ENCODE peak calls at places on chromosome 17, in eight cellular contexts. One of them, this sample, is unnamed.

GRCh38 chr17:40530988-40531971 is 29.9 kb upstream of the TNS4 start:
- DNase-seq in BJ: no peak
- DNase-seq in WTC11: peak
- DNase-seq in CD8-positive, alpha-beta T cell: peak
- DNase-seq in GM23338: no peak
- DNase-seq in MCF 10A: no peak
- DNase-seq in prostate gland: no peak
- DNase-seq in Peyer's patch: peak
- DNase-seq in this sample: no peak

GRCh38 chr17:49987681-49988441 is 7.2 kb downstream of the DLX3 start:
- DNase-seq in BJ: no peak
- DNase-seq in WTC11: no peak
- DNase-seq in CD8-positive, alpha-beta T cell: no peak
- DNase-seq in GM23338: peak
- DNase-seq in MCF 10A: peak
- DNase-seq in prostate gland: peak
- DNase-seq in Peyer's patch: peak
- DNase-seq in this sample: no peak

GRCh38 chr17:58316260-58316960 is 12.2 kb downstream of the TSPOAP1 start:
- DNase-seq in BJ: no peak
- DNase-seq in WTC11: no peak
- DNase-seq in CD8-positive, alpha-beta T cell: no peak
- DNase-seq in GM23338: no peak
- DNase-seq in MCF 10A: no peak
- DNase-seq in prostate gland: no peak
- DNase-seq in Peyer's patch: peak
- DNase-seq in this sample: no peak

GRCh38 chr17:7240375-7240774 is 1.1 kb upstream of the PHF23 start:
- DNase-seq in BJ: no peak
- DNase-seq in WTC11: no peak
- DNase-seq in CD8-positive, alpha-beta T cell: no peak
- DNase-seq in GM23338: no peak
- DNase-seq in MCF 10A: no peak
- DNase-seq in prostate gland: no peak
- DNase-seq in Peyer's patch: no peak
- DNase-seq in this sample: no peak

GRCh38 chr17:77546772-77547201 is 406.0 kb downstream of the SEC14L1 start:
- DNase-seq in BJ: no peak
- DNase-seq in WTC11: peak
- DNase-seq in CD8-positive, alpha-beta T cell: no peak
- DNase-seq in GM23338: peak
- DNase-seq in MCF 10A: no peak
- DNase-seq in prostate gland: no peak
- DNase-seq in Peyer's patch: no peak
- DNase-seq in this sample: no peak

GRCh38 chr17:79803997-79804855 is 7.3 kb upstream of the CBX8 start:
- DNase-seq in BJ: no peak
- DNase-seq in WTC11: peak
- DNase-seq in CD8-positive, alpha-beta T cell: no peak
- DNase-seq in GM23338: peak
- DNase-seq in MCF 10A: peak
- DNase-seq in prostate gland: no peak
- DNase-seq in Peyer's patch: peak
- DNase-seq in this sample: peak

GRCh38 chr17:61981323-61981722 is 53.5 kb upstream of the INTS2 start:
- DNase-seq in BJ: no peak
- DNase-seq in WTC11: no peak
- DNase-seq in CD8-positive, alpha-beta T cell: no peak
- DNase-seq in GM23338: no peak
- DNase-seq in MCF 10A: no peak
- DNase-seq in prostate gland: no peak
- DNase-seq in Peyer's patch: no peak
- DNase-seq in this sample: no peak

GRCh38 chr17:5931611-5932010 is 138.6 kb upstream of the WSCD1 start:
- DNase-seq in BJ: no peak
- DNase-seq in WTC11: no peak
- DNase-seq in CD8-positive, alpha-beta T cell: no peak
- DNase-seq in GM23338: no peak
- DNase-seq in MCF 10A: no peak
- DNase-seq in prostate gland: no peak
- DNase-seq in Peyer's patch: no peak
- DNase-seq in this sample: no peak

GRCh38 chr17:41912925-41913324 is 5.8 kb downstream of the ACLY start:
- DNase-seq in BJ: no peak
- DNase-seq in WTC11: no peak
- DNase-seq in CD8-positive, alpha-beta T cell: no peak
- DNase-seq in GM23338: no peak
- DNase-seq in MCF 10A: no peak
- DNase-seq in prostate gland: no peak
- DNase-seq in Peyer's patch: no peak
- DNase-seq in this sample: no peak

GRCh38 chr17:50174444-50174843 is 8.6 kb downstream of the SGCA start:
- DNase-seq in BJ: no peak
- DNase-seq in WTC11: no peak
- DNase-seq in CD8-positive, alpha-beta T cell: no peak
- DNase-seq in GM23338: no peak
- DNase-seq in MCF 10A: no peak
- DNase-seq in prostate gland: no peak
- DNase-seq in Peyer's patch: no peak
- DNase-seq in this sample: no peak

GRCh38 chr17:19800571-19800970 is 52.5 kb upstream of the ALDH3A1 start:
- DNase-seq in BJ: no peak
- DNase-seq in WTC11: no peak
- DNase-seq in CD8-positive, alpha-beta T cell: no peak
- DNase-seq in GM23338: peak
- DNase-seq in MCF 10A: no peak
- DNase-seq in prostate gland: no peak
- DNase-seq in Peyer's patch: no peak
- DNase-seq in this sample: no peak

GRCh38 chr17:72890711-72891110 is 201.8 kb downstream of the SLC39A11 start:
- DNase-seq in BJ: no peak
- DNase-seq in WTC11: no peak
- DNase-seq in CD8-positive, alpha-beta T cell: no peak
- DNase-seq in GM23338: no peak
- DNase-seq in MCF 10A: no peak
- DNase-seq in prostate gland: no peak
- DNase-seq in Peyer's patch: no peak
- DNase-seq in this sample: no peak

GRCh38 chr17:57468932-57469775 is 212.8 kb downstream of the MSI2 start:
- DNase-seq in BJ: no peak
- DNase-seq in WTC11: no peak
- DNase-seq in CD8-positive, alpha-beta T cell: no peak
- DNase-seq in GM23338: no peak
- DNase-seq in MCF 10A: no peak
- DNase-seq in prostate gland: no peak
- DNase-seq in Peyer's patch: no peak
- DNase-seq in this sample: no peak

GRCh38 chr17:46194393-46195216 is 1.4 kb upstream of the KANSL1 start:
- DNase-seq in BJ: no peak
- DNase-seq in WTC11: no peak
- DNase-seq in CD8-positive, alpha-beta T cell: peak
- DNase-seq in GM23338: peak
- DNase-seq in MCF 10A: peak
- DNase-seq in prostate gland: no peak
- DNase-seq in Peyer's patch: no peak
- DNase-seq in this sample: no peak
- TF ChIP-seq CTCF in BJ: peak
- TF ChIP-seq CTCF in WTC11: no peak
- TF ChIP-seq CTCF in CD8-positive, alpha-beta T cell: peak
- TF ChIP-seq CTCF in GM23338: peak
- TF ChIP-seq CTCF in MCF 10A: peak
- TF ChIP-seq CTCF in prostate gland: peak
- TF ChIP-seq CTCF in Peyer's patch: peak
- TF ChIP-seq CTCF in this sample: peak

DNA sequence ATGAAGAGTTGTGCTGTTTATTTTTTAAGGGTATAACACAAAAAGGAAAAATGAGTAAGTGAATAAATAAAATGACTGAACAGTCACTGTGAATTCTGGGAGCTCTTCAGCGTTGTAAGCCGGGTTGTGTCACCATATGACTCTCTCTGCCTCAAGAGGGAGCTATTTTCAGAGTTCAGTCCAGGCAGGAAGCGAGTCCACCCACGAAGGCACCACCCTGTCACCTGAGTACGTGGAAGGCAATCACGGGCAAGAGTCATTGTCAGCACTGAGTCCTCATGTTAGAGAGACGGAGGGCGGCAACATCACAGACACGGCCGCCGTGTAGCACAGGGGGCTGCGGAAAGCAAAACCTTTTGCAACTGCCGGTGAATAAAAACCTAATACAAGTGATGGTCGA is 227.6 kb downstream of the UTP18 start:
- DNase-seq in BJ: no peak
- DNase-seq in WTC11: peak
- DNase-seq in CD8-positive, alpha-beta T cell: peak
- DNase-seq in GM23338: peak
- DNase-seq in MCF 10A: peak
- DNase-seq in prostate gland: no peak
- DNase-seq in Peyer's patch: no peak
- DNase-seq in this sample: no peak
- TF ChIP-seq CTCF in BJ: no peak
- TF ChIP-seq CTCF in WTC11: no peak
- TF ChIP-seq CTCF in CD8-positive, alpha-beta T cell: no peak
- TF ChIP-seq CTCF in GM23338: peak
- TF ChIP-seq CTCF in MCF 10A: peak
- TF ChIP-seq CTCF in prostate gland: no peak
- TF ChIP-seq CTCF in Peyer's patch: no peak
- TF ChIP-seq CTCF in this sample: no peak

GRCh38 chr17:13575922-13576419 is 25.8 kb downstream of the HS3ST3A1 start:
- DNase-seq in BJ: no peak
- DNase-seq in WTC11: peak
- DNase-seq in CD8-positive, alpha-beta T cell: no peak
- DNase-seq in GM23338: peak
- DNase-seq in MCF 10A: no peak
- DNase-seq in prostate gland: no peak
- DNase-seq in Peyer's patch: no peak
- DNase-seq in this sample: no peak

GRCh38 chr17:13572581-13572980 is 29.1 kb downstream of the HS3ST3A1 start:
- DNase-seq in BJ: no peak
- DNase-seq in WTC11: no peak
- DNase-seq in CD8-positive, alpha-beta T cell: no peak
- DNase-seq in GM23338: no peak
- DNase-seq in MCF 10A: no peak
- DNase-seq in prostate gland: no peak
- DNase-seq in Peyer's patch: no peak
- DNase-seq in this sample: no peak

GRCh38 chr17:13581925-13582324 is 19.8 kb downstream of the HS3ST3A1 start:
- DNase-seq in BJ: no peak
- DNase-seq in WTC11: no peak
- DNase-seq in CD8-positive, alpha-beta T cell: no peak
- DNase-seq in GM23338: no peak
- DNase-seq in MCF 10A: peak
- DNase-seq in prostate gland: no peak
- DNase-seq in Peyer's patch: no peak
- DNase-seq in this sample: no peak

GRCh38 chr17:13575466-13575865 is 26.3 kb downstream of the HS3ST3A1 start:
- DNase-seq in BJ: no peak
- DNase-seq in WTC11: no peak
- DNase-seq in CD8-positive, alpha-beta T cell: no peak
- DNase-seq in GM23338: no peak
- DNase-seq in MCF 10A: no peak
- DNase-seq in prostate gland: no peak
- DNase-seq in Peyer's patch: no peak
- DNase-seq in this sample: no peak

GRCh38 chr17:13576661-13577526 is 24.8 kb downstream of the HS3ST3A1 start:
- DNase-seq in BJ: no peak
- DNase-seq in WTC11: no peak
- DNase-seq in CD8-positive, alpha-beta T cell: no peak
- DNase-seq in GM23338: no peak
- DNase-seq in MCF 10A: no peak
- DNase-seq in prostate gland: no peak
- DNase-seq in Peyer's patch: no peak
- DNase-seq in this sample: no peak
- TF ChIP-seq CTCF in BJ: no peak
- TF ChIP-seq CTCF in WTC11: no peak
- TF ChIP-seq CTCF in CD8-positive, alpha-beta T cell: no peak
- TF ChIP-seq CTCF in GM23338: peak
- TF ChIP-seq CTCF in MCF 10A: no peak
- TF ChIP-seq CTCF in prostate gland: no peak
- TF ChIP-seq CTCF in Peyer's patch: no peak
- TF ChIP-seq CTCF in this sample: no peak

GRCh38 chr17:81404557-81405165 is 9.4 kb downstream of the BAHCC1 start:
- DNase-seq in BJ: no peak
- DNase-seq in WTC11: no peak
- DNase-seq in CD8-positive, alpha-beta T cell: no peak
- DNase-seq in GM23338: no peak
- DNase-seq in MCF 10A: no peak
- DNase-seq in prostate gland: no peak
- DNase-seq in Peyer's patch: peak
- DNase-seq in this sample: no peak

GRCh38 chr17:81408049-81408448 is 12.8 kb downstream of the BAHCC1 start:
- DNase-seq in BJ: no peak
- DNase-seq in WTC11: no peak
- DNase-seq in CD8-positive, alpha-beta T cell: no peak
- DNase-seq in GM23338: no peak
- DNase-seq in MCF 10A: no peak
- DNase-seq in prostate gland: no peak
- DNase-seq in Peyer's patch: no peak
- DNase-seq in this sample: no peak

GRCh38 chr17:81405382-81406005 is 10.2 kb downstream of the BAHCC1 start:
- DNase-seq in BJ: no peak
- DNase-seq in WTC11: no peak
- DNase-seq in CD8-positive, alpha-beta T cell: no peak
- DNase-seq in GM23338: no peak
- DNase-seq in MCF 10A: peak
- DNase-seq in prostate gland: no peak
- DNase-seq in Peyer's patch: no peak
- DNase-seq in this sample: no peak

GRCh38 chr17:81403671-81404534 is 8.6 kb downstream of the BAHCC1 start:
- DNase-seq in BJ: no peak
- DNase-seq in WTC11: no peak
- DNase-seq in CD8-positive, alpha-beta T cell: no peak
- DNase-seq in GM23338: no peak
- DNase-seq in MCF 10A: no peak
- DNase-seq in prostate gland: no peak
- DNase-seq in Peyer's patch: no peak
- DNase-seq in this sample: no peak

DNA sequence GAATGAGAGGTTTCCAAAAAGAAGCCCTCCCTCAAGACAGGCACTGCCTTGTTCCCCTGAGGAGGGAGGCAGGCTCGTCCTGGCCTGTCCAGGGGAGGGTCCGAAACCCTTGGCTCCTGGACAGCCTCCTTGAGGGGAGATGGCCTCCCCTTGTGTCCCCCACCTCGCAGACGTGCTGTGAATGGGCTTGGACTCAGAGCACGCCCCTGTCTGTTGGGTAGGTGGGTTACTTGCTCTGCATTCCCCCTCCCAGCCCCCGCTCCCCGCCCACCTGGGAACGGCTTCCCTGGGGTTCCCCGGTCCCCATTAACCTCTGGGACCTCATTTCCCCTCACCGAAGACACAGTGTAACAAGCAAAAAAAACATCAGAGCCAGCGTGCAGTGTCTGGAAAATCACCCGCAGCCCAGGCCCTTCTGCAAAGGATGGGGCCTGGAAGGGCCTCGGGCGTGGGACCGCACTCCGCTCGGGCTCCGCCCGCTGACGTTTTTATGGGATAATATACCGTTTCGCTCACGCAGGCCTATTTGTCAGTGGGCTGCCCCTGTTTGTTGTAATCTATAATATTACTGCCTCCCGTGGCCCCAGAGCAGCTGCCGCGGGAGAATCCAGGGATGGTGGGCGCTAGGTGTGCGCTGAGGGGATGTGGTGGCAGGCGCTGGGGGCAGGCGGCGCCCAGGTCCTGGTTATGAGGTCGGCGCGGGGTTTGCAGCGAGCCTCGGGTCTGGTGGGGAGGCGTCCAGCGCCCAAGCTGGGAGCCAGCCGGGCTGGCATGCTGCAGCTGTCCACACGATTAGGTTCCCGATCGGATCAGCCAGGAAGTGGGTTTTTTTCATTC is 11.1 kb downstream of the BAHCC1 start:
- DNase-seq in BJ: no peak
- DNase-seq in WTC11: no peak
- DNase-seq in CD8-positive, alpha-beta T cell: no peak
- DNase-seq in GM23338: no peak
- DNase-seq in MCF 10A: no peak
- DNase-seq in prostate gland: no peak
- DNase-seq in Peyer's patch: no peak
- DNase-seq in this sample: no peak
- TF ChIP-seq CTCF in BJ: no peak
- TF ChIP-seq CTCF in WTC11: no peak
- TF ChIP-seq CTCF in CD8-positive, alpha-beta T cell: no peak
- TF ChIP-seq CTCF in GM23338: no peak
- TF ChIP-seq CTCF in MCF 10A: no peak
- TF ChIP-seq CTCF in prostate gland: no peak
- TF ChIP-seq CTCF in Peyer's patch: no peak
- TF ChIP-seq CTCF in this sample: no peak

This sample was measured in activated B cell treated with CpG ODN at 0.5 μM for 24 hours.